ENCODE peak calls at places on chromosomes 1 and 21, in four cellular contexts. One of them, this sample, is unnamed.

GRCh38 chr1:229420224-229420623 is 13.7 kb downstream of the ACTA1 start:
- DNase-seq in HepG2: no peak
- DNase-seq in WTC11: no peak
- DNase-seq in A549: no peak
- DNase-seq in this sample: no peak

GRCh38 chr1:7538033-7538432 is 233.1 kb upstream of the VAMP3 start:
- DNase-seq in A549: no peak
- DNase-seq in WTC11: no peak
- DNase-seq in HepG2: peak; percentile 14
- DNase-seq in this sample: peak; percentile 16

GRCh38 chr1:47436304-47436978 is 1.4 kb upstream of the FOXD2 start:
- DNase-seq in WTC11: peak; percentile 90
- DNase-seq in A549: peak; percentile 81
- DNase-seq in HepG2: peak; percentile 55
- DNase-seq in this sample: peak; percentile 78

GRCh38 chr21:46111857-46112730 is 14.2 kb downstream of the COL6A2 start:
- DNase-seq in WTC11: no peak
- DNase-seq in HepG2: no peak
- DNase-seq in A549: no peak
- DNase-seq in this sample: no peak

GRCh38 chr1:178055779-178056471 is 38.0 kb upstream of the RASAL2 start:
- DNase-seq in A549: peak; percentile 66
- DNase-seq in HepG2: peak; percentile 81
- DNase-seq in WTC11: no peak
- DNase-seq in this sample: no peak

GRCh38 chr1:47871799-47872353 is 125.3 kb downstream of the TRABD2B start:
- DNase-seq in WTC11: no peak
- DNase-seq in A549: no peak
- DNase-seq in HepG2: peak; percentile 63
- DNase-seq in this sample: no peak

GRCh38 chr1:53111073-53111556 is 31.3 kb downstream of the SLC1A7 start:
- DNase-seq in A549: no peak
- DNase-seq in HepG2: peak; percentile 71
- DNase-seq in WTC11: no peak
- DNase-seq in this sample: no peak

GRCh38 chr1:94543003-94543402 is 1.4 kb upstream of the F3 start:
- DNase-seq in WTC11: no peak
- DNase-seq in HepG2: no peak
- DNase-seq in A549: no peak
- DNase-seq in this sample: no peak

GRCh38 chr21:45588086-45588825 is 46.0 kb upstream of the SLC19A1 start:
- DNase-seq in A549: no peak
- DNase-seq in WTC11: no peak
- DNase-seq in HepG2: no peak
- DNase-seq in this sample: no peak

GRCh38 chr1:92877792-92878191 is 46.0 kb downstream of the RPL5 start:
- DNase-seq in HepG2: no peak
- DNase-seq in A549: no peak
- DNase-seq in WTC11: no peak
- DNase-seq in this sample: no peak

GRCh38 chr1:42700006-42700405 is 17.8 kb downstream of the YBX1 start:
- DNase-seq in WTC11: no peak
- DNase-seq in HepG2: no peak
- DNase-seq in A549: no peak
- DNase-seq in this sample: no peak

GRCh38 chr1:27655151-27655929 is 16.7 kb downstream of the IFI6 start:
- DNase-seq in A549: no peak
- DNase-seq in WTC11: no peak
- DNase-seq in HepG2: no peak
- DNase-seq in this sample: peak; percentile 54

GRCh38 chr1:237166031-237166430 is 124.0 kb downstream of the RYR2 start:
- DNase-seq in WTC11: no peak
- DNase-seq in HepG2: no peak
- DNase-seq in A549: no peak
- DNase-seq in this sample: no peak

GRCh38 chr1:15180189-15180588 is 26.6 kb downstream of the TMEM51 start:
- DNase-seq in WTC11: no peak
- DNase-seq in A549: no peak
- DNase-seq in HepG2: no peak
- DNase-seq in this sample: no peak

GRCh38 chr1:42420911-42421585 is 34.8 kb downstream of the ZMYND12 start:
- DNase-seq in HepG2: no peak
- DNase-seq in A549: no peak
- DNase-seq in WTC11: no peak
- DNase-seq in this sample: no peak

GRCh38 chr1:2380816-2381591 is 10.3 kb downstream of the MORN1 start:
- DNase-seq in HepG2: no peak
- DNase-seq in A549: no peak
- DNase-seq in WTC11: no peak
- DNase-seq in this sample: no peak

GRCh38 chr1:29540801-29541357 is 304.6 kb downstream of the PTPRU start:
- DNase-seq in HepG2: no peak
- DNase-seq in A549: no peak
- DNase-seq in WTC11: no peak
- DNase-seq in this sample: no peak

GRCh38 chr1:31371560-31371959 is 1.3 kb downstream of the FABP3 start:
- DNase-seq in WTC11: no peak
- DNase-seq in A549: no peak
- DNase-seq in HepG2: peak; percentile 20
- DNase-seq in this sample: no peak

GRCh38 chr1:13605159-13605558 is 21.5 kb downstream of the PDPN start:
- DNase-seq in A549: no peak
- DNase-seq in HepG2: no peak
- DNase-seq in WTC11: no peak
- DNase-seq in this sample: no peak

GRCh38 chr1:17719874-17720273 is 35.3 kb upstream of the ACTL8 start:
- DNase-seq in HepG2: no peak
- DNase-seq in A549: no peak
- DNase-seq in WTC11: no peak
- DNase-seq in this sample: no peak

GRCh38 chr1:200294241-200294640 is 115.6 kb downstream of the ZNF281 start:
- DNase-seq in WTC11: no peak
- DNase-seq in A549: no peak
- DNase-seq in HepG2: no peak
- DNase-seq in this sample: no peak

GRCh38 chr1:245383396-245384330 is 228.9 kb downstream of the KIF26B start:
- DNase-seq in HepG2: no peak
- DNase-seq in WTC11: no peak
- DNase-seq in A549: no peak
- DNase-seq in this sample: no peak

GRCh38 chr1:19206947-19207346 is 3.1 kb downstream of the UBR4 start:
- DNase-seq in WTC11: no peak
- DNase-seq in HepG2: no peak
- DNase-seq in A549: no peak
- DNase-seq in this sample: no peak

GRCh38 chr1:111620412-111620971 is 903 bp downstream of the RAP1A start:
- DNase-seq in A549: no peak
- DNase-seq in WTC11: no peak
- DNase-seq in HepG2: no peak
- DNase-seq in this sample: peak; percentile 74

GRCh38 chr1:230186874-230187273 is 119.8 kb downstream of the GALNT2 start:
- DNase-seq in HepG2: no peak
- DNase-seq in A549: no peak
- DNase-seq in WTC11: no peak
- DNase-seq in this sample: no peak

GRCh38 chr1:150548324-150548631 is 930 bp upstream of the ADAMTSL4 start:
- DNase-seq in HepG2: no peak
- DNase-seq in WTC11: no peak
- DNase-seq in A549: no peak
- DNase-seq in this sample: no peak

GRCh38 chr1:66732407-66733166 is 19.7 kb upstream of the DYNLT5 start:
- DNase-seq in HepG2: no peak
- DNase-seq in A549: no peak
- DNase-seq in WTC11: no peak
- DNase-seq in this sample: no peak

GRCh38 chr1:38246955-38247952 is 200.7 kb upstream of the POU3F1 start:
- DNase-seq in HepG2: peak; percentile 46
- DNase-seq in A549: no peak
- DNase-seq in WTC11: no peak
- DNase-seq in this sample: no peak

GRCh38 chr21:41396452-41397107 is 29.5 kb upstream of the MX1 start:
- DNase-seq in HepG2: no peak
- DNase-seq in WTC11: no peak
- DNase-seq in A549: no peak
- DNase-seq in this sample: no peak

GRCh38 chr1:212229654-212230053 is 55.6 kb upstream of the PPP2R5A start:
- DNase-seq in A549: no peak
- DNase-seq in WTC11: no peak
- DNase-seq in HepG2: no peak
- DNase-seq in this sample: peak; percentile 61

GRCh38 chr1:33248244-33248643 is 8.0 kb upstream of the ZNF362 start:
- DNase-seq in WTC11: no peak
- DNase-seq in HepG2: no peak
- DNase-seq in A549: no peak
- DNase-seq in this sample: no peak

GRCh38 chr1:119808491-119808890 is 2.8 kb downstream of the REG4 start:
- DNase-seq in WTC11: no peak
- DNase-seq in HepG2: no peak
- DNase-seq in A549: no peak
- DNase-seq in this sample: no peak

GRCh38 chr1:48127735-48128685 is 94.5 kb upstream of the SLC5A9 start:
- DNase-seq in A549: no peak
- DNase-seq in HepG2: no peak
- DNase-seq in WTC11: no peak
- DNase-seq in this sample: no peak

GRCh38 chr1:38045431-38046332 is 911 bp downstream of the POU3F1 start:
- DNase-seq in HepG2: no peak
- DNase-seq in A549: no peak
- DNase-seq in WTC11: peak; percentile 61
- DNase-seq in this sample: no peak

GRCh38 chr1:12486401-12487005 is 131.5 kb downstream of the DHRS3 start:
- DNase-seq in A549: peak; percentile 9
- DNase-seq in WTC11: no peak
- DNase-seq in HepG2: no peak
- DNase-seq in this sample: no peak

GRCh38 chr1:68973459-68974244 is 476.8 kb upstream of the DEPDC1 start:
- DNase-seq in WTC11: no peak
- DNase-seq in A549: no peak
- DNase-seq in HepG2: no peak
- DNase-seq in this sample: no peak

GRCh38 chr1:115266729-115267421 is 71.2 kb downstream of the NGF start:
- DNase-seq in A549: no peak
- DNase-seq in WTC11: no peak
- DNase-seq in HepG2: no peak
- DNase-seq in this sample: no peak
- TF ChIP-seq HMGXB4 in A549: no peak
- TF ChIP-seq HMGXB4 in WTC11: no peak
- TF ChIP-seq HMGXB4 in HepG2: no peak
- TF ChIP-seq HMGXB4 in this sample: no peak

GRCh38 chr1:206801467-206801866 is 29.2 kb upstream of the IL10 start:
- DNase-seq in HepG2: no peak
- DNase-seq in A549: no peak
- DNase-seq in WTC11: no peak
- DNase-seq in this sample: no peak

GRCh38 chr1:206804156-206804737 is 32.0 kb upstream of the IL10 start:
- DNase-seq in HepG2: no peak
- DNase-seq in WTC11: no peak
- DNase-seq in A549: no peak
- DNase-seq in this sample: no peak

GRCh38 chr1:206802401-206802800 is 30.1 kb upstream of the IL10 start:
- DNase-seq in A549: no peak
- DNase-seq in WTC11: no peak
- DNase-seq in HepG2: no peak
- DNase-seq in this sample: no peak

GRCh38 chr1:206805357-206805756 is 33.1 kb upstream of the IL10 start:
- DNase-seq in A549: no peak
- DNase-seq in WTC11: no peak
- DNase-seq in HepG2: no peak
- DNase-seq in this sample: no peak

DNA sequence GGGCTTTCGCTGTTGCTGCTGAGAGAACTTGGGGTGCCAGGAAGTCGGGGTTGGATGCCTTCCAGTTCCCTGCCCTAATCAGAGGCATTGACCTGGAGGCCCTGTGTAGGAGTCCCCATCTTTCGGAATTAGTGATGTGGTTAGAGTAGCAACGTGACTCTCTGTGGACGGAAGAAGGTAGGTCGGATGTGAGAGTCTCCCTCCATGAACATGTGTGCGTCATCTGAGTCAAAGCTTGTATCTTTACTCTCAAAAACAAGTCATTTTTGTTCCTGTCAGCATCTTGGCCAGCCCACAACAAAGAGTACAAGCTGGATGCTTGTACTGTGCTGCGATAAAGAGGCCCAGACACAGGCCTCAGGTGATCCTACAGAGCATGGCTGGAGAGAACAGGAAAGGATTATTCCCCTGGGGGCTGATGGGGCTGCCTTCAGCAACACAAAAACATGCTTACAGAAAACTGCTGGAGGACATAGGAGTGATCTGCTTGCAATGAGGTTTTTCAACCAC is 31.0 kb upstream of the IL10 start:
- DNase-seq in HepG2: no peak
- DNase-seq in WTC11: no peak
- DNase-seq in A549: no peak
- DNase-seq in this sample: no peak
- TF ChIP-seq HMGXB4 in HepG2: no peak
- TF ChIP-seq HMGXB4 in WTC11: no peak
- TF ChIP-seq HMGXB4 in A549: no peak
- TF ChIP-seq HMGXB4 in this sample: no peak

DNA sequence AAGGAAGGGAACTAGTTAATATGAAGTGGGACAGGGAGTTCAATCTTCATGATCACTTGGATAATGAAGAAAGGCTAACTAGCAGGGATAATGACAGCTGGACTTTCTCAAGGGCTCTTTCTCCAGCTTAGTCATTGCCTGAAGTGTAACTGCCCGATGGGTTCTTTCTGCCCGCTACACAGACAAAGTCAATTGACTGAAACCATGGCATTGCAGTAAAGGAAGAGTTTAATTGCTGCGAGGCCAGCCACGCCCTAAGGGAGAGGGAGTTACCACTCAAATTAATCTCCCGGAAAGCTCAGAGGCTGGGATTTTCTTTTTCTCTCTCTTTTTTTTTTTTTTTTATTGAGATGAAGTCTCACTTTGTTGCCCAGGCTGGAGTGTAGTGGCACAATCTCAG is 16.6 kb upstream of the SLC2A5 start:
- DNase-seq in HepG2: no peak
- DNase-seq in WTC11: no peak
- DNase-seq in A549: no peak
- DNase-seq in this sample: no peak
- TF ChIP-seq HMGXB4 in HepG2: no peak
- TF ChIP-seq HMGXB4 in WTC11: no peak
- TF ChIP-seq HMGXB4 in A549: no peak
- TF ChIP-seq HMGXB4 in this sample: no peak

GRCh38 chr1:153629971-153630370 is 1.7 kb downstream of the S100A1 start:
- DNase-seq in A549: no peak
- DNase-seq in WTC11: no peak
- DNase-seq in HepG2: no peak
- DNase-seq in this sample: no peak

GRCh38 chr1:153631047-153632022 is 2.5 kb upstream of the CHTOP start:
- DNase-seq in A549: no peak
- DNase-seq in HepG2: peak; percentile 78
- DNase-seq in WTC11: no peak
- DNase-seq in this sample: no peak

GRCh38 chr1:153629343-153629665 is 1.1 kb downstream of the S100A1 start:
- DNase-seq in WTC11: no peak
- DNase-seq in HepG2: peak; percentile 46
- DNase-seq in A549: no peak
- DNase-seq in this sample: no peak

GRCh38 chr1:153628638-153629342 is 556 bp downstream of the S100A1 start:
- DNase-seq in WTC11: no peak
- DNase-seq in A549: no peak
- DNase-seq in HepG2: no peak
- DNase-seq in this sample: no peak

GRCh38 chr1:153630384-153630783 is 2.1 kb downstream of the S100A1 start:
- DNase-seq in A549: no peak
- DNase-seq in WTC11: no peak
- DNase-seq in HepG2: no peak
- DNase-seq in this sample: no peak
- TF ChIP-seq HMGXB4 in A549: no peak
- TF ChIP-seq HMGXB4 in WTC11: no peak
- TF ChIP-seq HMGXB4 in HepG2: no peak
- TF ChIP-seq HMGXB4 in this sample: no peak